ENCODE peak calls at places on chromosome 17, in four cellular contexts. S is A549, T is PC-3, E is cardiac muscle cell. C is an unnamed sample.

GRCh38 chr17:7119314-7119713 is 4.7 kb upstream of the ASGR2 start:
- DNase-seq in T (no peak), S (no peak), E (no peak), C (no peak)

GRCh38 chr17:37050905-37051304 is 102.2 kb downstream of the AATF start:
- DNase-seq in E (no peak), T (peak; percentile 6), S (no peak), C (no peak)

GRCh38 chr17:50560185-50560824 is at the start of gene CACNA1G:
- DNase-seq in E (peak; percentile 92), T (peak; percentile 88), S (peak; percentile 93), C (peak; percentile 91)

GRCh38 chr17:55601874-55602364 is 90.7 kb upstream of the SMIM36 start:
- DNase-seq in T (peak; percentile 77), E (peak; percentile 79), S (peak; percentile 60), C (peak; percentile 42)

GRCh38 chr17:35879748-35880654 is at the start of gene CCL5:
- DNase-seq in E (peak; percentile 56), S (no peak), T (peak; percentile 7), C (no peak)

GRCh38 chr17:82457071-82457789 is 1.3 kb upstream of the NARF start:
- DNase-seq in S (no peak), T (peak; percentile 16), E (peak; percentile 60), C (no peak)

GRCh38 chr17:38994026-38994425 is 26.8 kb upstream of the FBXO47 start:
- DNase-seq in S (no peak), T (no peak), E (no peak), C (no peak)

GRCh38 chr17:20986767-20987510 is 55.9 kb downstream of the USP22 start:
- DNase-seq in E (no peak), T (no peak), S (no peak), C (no peak)

GRCh38 chr17:43854498-43854897 is 7.5 kb downstream of the CD300LG start:
- DNase-seq in T (no peak), E (no peak), S (no peak), C (no peak)

GRCh38 chr17:3667366-3668278 is 756 bp downstream of the TAX1BP3 start:
- DNase-seq in T (peak; percentile 82), E (peak; percentile 96), S (peak; percentile 90), C (peak; percentile 86)

GRCh38 chr17:32111141-32111771 is 31.0 kb upstream of the RHOT1 start:
- DNase-seq in T (peak; percentile 34), E (peak; percentile 77), S (peak; percentile 68), C (peak; percentile 64)

GRCh38 chr17:51354908-51355307 is 94.6 kb downstream of the UTP18 start:
- DNase-seq in S (no peak), T (no peak), E (no peak), C (no peak)

GRCh38 chr17:46151762-46152161 is 41.5 kb downstream of the KANSL1 start:
- DNase-seq in S (no peak), E (no peak), T (no peak), C (no peak)

GRCh38 chr17:29248845-29249244 is 2.2 kb downstream of the CRYBA1 start:
- DNase-seq in S (no peak), E (no peak), T (no peak), C (no peak)

GRCh38 chr17:45149669-45150603 is 1.7 kb downstream of the HEXIM1 start:
- DNase-seq in S (peak; percentile 72), E (peak; percentile 65), T (peak; percentile 68), C (peak; percentile 74)

GRCh38 chr17:20122236-20122879 is 113.2 kb downstream of the SPECC1 start:
- DNase-seq in E (no peak), T (no peak), S (no peak), C (no peak)

GRCh38 chr17:45374501-45374900 is 57.7 kb upstream of the MAP3K14 start:
- DNase-seq in T (peak; percentile 50), E (no peak), S (no peak), C (no peak)

GRCh38 chr17:39942076-39942475 is 14.5 kb downstream of the LRRC3C start:
- DNase-seq in S (no peak), T (no peak), E (no peak), C (no peak)

GRCh38 chr17:50183439-50184001 is 17.7 kb downstream of the SGCA start:
- DNase-seq in S (no peak), E (peak; percentile 53), T (no peak), C (no peak)

GRCh38 chr17:39751637-39752036 is 13.9 kb downstream of the GRB7 start:
- DNase-seq in S (no peak), T (no peak), E (no peak), C (no peak)

GRCh38 chr17:49996495-49997255 is 1.7 kb upstream of the DLX3 start:
- DNase-seq in E (peak; percentile 40), S (peak; percentile 44), T (peak; percentile 78), C (peak; percentile 60)

GRCh38 chr17:30590086-30590485 is 112.9 kb downstream of the GOSR1 start:
- DNase-seq in E (no peak), S (no peak), T (no peak), C (no peak)

GRCh38 chr17:45227101-45227591 is 5.5 kb downstream of the FMNL1 start:
- DNase-seq in E (no peak), T (no peak), S (no peak), C (no peak)

GRCh38 chr17:12362853-12363252 is 302.8 kb upstream of the MYOCD start:
- DNase-seq in S (no peak), E (no peak), T (no peak), C (peak; percentile 18)

GRCh38 chr17:40190197-40191021 is 13.1 kb downstream of the RAPGEFL1 start:
- DNase-seq in T (peak; percentile 28), E (no peak), S (peak; percentile 70), C (no peak)

GRCh38 chr17:80698297-80698696 is 153.7 kb downstream of the RPTOR start:
- DNase-seq in S (no peak), E (no peak), T (no peak), C (no peak)

GRCh38 chr17:57755479-57756070 is 10.5 kb upstream of the CCDC182 start:
- DNase-seq in S (no peak), T (no peak), E (no peak), C (no peak)

GRCh38 chr17:7317161-7317803 is 2.1 kb upstream of the GPS2 start:
- DNase-seq in E (no peak), S (no peak), T (no peak), C (no peak)

GRCh38 chr17:55726440-55726839 is 3.8 kb upstream of the TMEM100 start:
- DNase-seq in S (peak; percentile 34), T (peak; percentile 70), E (peak; percentile 90), C (peak; percentile 61)

DNA sequence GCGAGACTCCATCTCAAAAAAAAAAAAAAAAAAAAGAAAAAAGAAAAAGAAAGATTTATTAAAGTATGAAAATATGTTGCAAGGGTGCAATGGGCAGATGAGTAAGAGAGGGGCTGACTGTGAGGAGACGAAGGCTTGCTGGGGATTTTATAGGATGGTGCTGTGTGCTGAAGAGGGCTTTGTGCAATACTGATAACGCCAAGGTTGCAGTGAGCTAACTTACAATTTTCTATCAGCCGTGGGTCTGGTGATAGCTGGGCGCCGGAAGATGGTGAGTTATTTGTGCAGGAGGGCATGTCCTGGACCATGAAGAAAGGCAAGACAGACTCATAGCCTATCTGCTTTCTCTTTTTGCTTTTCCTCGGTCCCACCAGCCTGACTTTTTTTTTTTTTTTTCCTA is 281.1 kb downstream of the MAP2K6 start:
- DNase-seq in S (no peak), T (no peak), E (no peak), C (peak; percentile 73)
- H3K9me3 ChIP-seq in S (peaks cover 27% of the 10 kb centered on the region), T (peaks cover 20% of the 10 kb centered on the region), E (no peaks in the 10 kb centered on the region), C (no peaks in the 10 kb centered on the region)

GRCh38 chr17:64484380-64484779 is 12.5 kb downstream of the POLG2 start:
- DNase-seq in T (no peak), S (no peak), E (no peak), C (no peak)

GRCh38 chr17:64491995-64492394 is 4.9 kb downstream of the POLG2 start:
- DNase-seq in S (no peak), T (peak; percentile 56), E (no peak), C (no peak)

GRCh38 chr17:64491034-64491860 is 5.6 kb downstream of the POLG2 start:
- DNase-seq in S (peak; percentile 70), T (peak; percentile 67), E (peak; percentile 67), C (no peak)

GRCh38 chr17:64492481-64493109 is 4.3 kb downstream of the POLG2 start:
- DNase-seq in T (peak; percentile 70), E (peak; percentile 41), S (peak; percentile 48), C (no peak)

GRCh38 chr17:64488301-64488700 is 8.6 kb downstream of the POLG2 start:
- DNase-seq in S (no peak), T (no peak), E (no peak), C (no peak)
- H3K4me3 ChIP-seq in S (no peak overlapping the region), T (no peak overlapping the region), E (no peak overlapping the region), C (no peak overlapping the region)

GRCh38 chr17:53234138-53234537 is 588.6 kb upstream of the KIF2B start:
- DNase-seq in S (no peak), T (no peak), E (no peak), C (no peak)
- H3K9me3 ChIP-seq in S (peaks cover 3% of the 10 kb centered on the region), T (peaks cover 40% of the 10 kb centered on the region), E (no peaks in the 10 kb centered on the region), C (no peaks in the 10 kb centered on the region)

GRCh38 chr17:64007838-64008282 is 9.7 kb downstream of the PRR29 start:
- DNase-seq in T (no peak), E (no peak), S (no peak), C (peak; percentile 14)

GRCh38 chr17:64004218-64004770 is 6.1 kb downstream of the PRR29 start:
- DNase-seq in E (no peak), T (no peak), S (no peak), C (peak; percentile 2)

GRCh38 chr17:64006361-64007088 is 8.4 kb downstream of the PRR29 start:
- DNase-seq in S (no peak), E (peak; percentile 49), T (no peak), C (peak; percentile 14)

GRCh38 chr17:64004903-64005733 is 7.0 kb downstream of the PRR29 start:
- DNase-seq in E (no peak), T (no peak), S (no peak), C (peak; percentile 11)

GRCh38 chr17:64005734-64006167 is 7.6 kb downstream of the PRR29 start:
- DNase-seq in S (peak; percentile 56), E (no peak), T (peak; percentile 92), C (no peak)
- H3K4me3 ChIP-seq in S (no peak overlapping the region), E (no peak overlapping the region), T (peak overlapping the region; percentile 18), C (no peak overlapping the region)

DNA sequence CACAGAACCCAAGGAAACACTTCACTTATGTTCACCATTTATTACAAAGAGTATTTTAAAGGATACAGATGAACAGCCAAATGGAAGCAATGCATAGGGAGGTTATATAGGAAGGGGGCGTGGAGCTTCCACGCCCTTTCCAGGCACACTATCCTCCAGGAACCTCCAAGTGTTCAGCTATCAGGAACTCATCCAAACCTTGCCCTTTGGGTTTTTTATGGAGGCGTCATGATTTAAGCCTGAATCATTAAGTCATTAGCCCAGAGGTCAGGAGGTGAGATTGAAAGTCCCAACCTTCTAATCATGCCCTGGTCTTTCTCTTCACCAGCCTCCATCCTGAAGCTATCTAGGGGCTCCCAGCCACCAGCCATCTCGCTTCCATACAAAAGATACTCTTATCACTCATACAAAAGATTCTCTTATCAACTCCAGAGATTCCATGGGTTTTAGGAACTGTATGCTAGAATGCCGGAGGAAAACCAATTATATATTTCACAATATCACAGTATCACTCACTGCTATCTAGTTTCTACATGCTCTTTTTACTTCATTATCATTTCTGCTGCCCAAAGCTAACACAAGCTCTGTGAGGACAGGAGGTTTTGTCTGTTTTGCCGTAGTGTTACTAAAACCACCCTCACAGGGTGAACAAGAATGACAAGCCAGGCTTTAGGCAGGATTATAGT is 213.4 kb downstream of the SLC39A11 start:
- DNase-seq in S (no peak), T (no peak), E (no peak), C (no peak)
- H3K9me3 ChIP-seq in S (peaks cover 30% of the 10 kb centered on the region), T (peaks cover 34% of the 10 kb centered on the region), E (no peaks in the 10 kb centered on the region), C (no peaks in the 10 kb centered on the region)